ENCODE peak calls at places on chromosomes 11 and 22, in five cellular contexts. One of them, this sample, is unnamed.

GRCh38 chr11:90774727-90775572 is 552.1 kb upstream of the CHORDC1 start:
- DNase-seq in SK-N-SH: no peak
- DNase-seq in astrocyte: no peak
- DNase-seq in K562: no peak
- DNase-seq in cardiac muscle cell: no peak
- DNase-seq in this sample: no peak

GRCh38 chr22:23243006-23243573 is 62.8 kb downstream of the BCR start:
- DNase-seq in cardiac muscle cell: no peak
- DNase-seq in K562: peak; percentile 96
- DNase-seq in SK-N-SH: no peak
- DNase-seq in astrocyte: no peak
- DNase-seq in this sample: no peak

GRCh38 chr22:19497245-19497644 is 17.5 kb downstream of the CDC45 start:
- DNase-seq in K562: peak; percentile 76
- DNase-seq in cardiac muscle cell: peak; percentile 90
- DNase-seq in astrocyte: peak; percentile 86
- DNase-seq in SK-N-SH: no peak
- DNase-seq in this sample: peak; percentile 76

GRCh38 chr11:70953720-70954119 is 298.7 kb downstream of the SHANK2 start:
- DNase-seq in SK-N-SH: no peak
- DNase-seq in cardiac muscle cell: no peak
- DNase-seq in astrocyte: no peak
- DNase-seq in K562: no peak
- DNase-seq in this sample: no peak

GRCh38 chr22:16963189-16963945 is 44.7 kb downstream of the GAB4 start:
- DNase-seq in K562: peak; percentile 10
- DNase-seq in SK-N-SH: no peak
- DNase-seq in cardiac muscle cell: no peak
- DNase-seq in astrocyte: no peak
- DNase-seq in this sample: no peak

GRCh38 chr11:5291207-5291838 is 10.4 kb downstream of the OR51B4 start:
- DNase-seq in K562: peak; percentile 55
- DNase-seq in astrocyte: no peak
- DNase-seq in cardiac muscle cell: peak; percentile 55
- DNase-seq in SK-N-SH: peak; percentile 9
- DNase-seq in this sample: peak; percentile 45

GRCh38 chr22:33073989-33074391 is 15.8 kb upstream of the SYN3 start:
- DNase-seq in K562: no peak
- DNase-seq in cardiac muscle cell: no peak
- DNase-seq in SK-N-SH: no peak
- DNase-seq in astrocyte: peak; percentile 4
- DNase-seq in this sample: peak; percentile 85

GRCh38 chr22:46547179-46547882 is 9.9 kb upstream of the CELSR1 start:
- DNase-seq in SK-N-SH: no peak
- DNase-seq in astrocyte: peak; percentile 83
- DNase-seq in K562: no peak
- DNase-seq in cardiac muscle cell: peak; percentile 72
- DNase-seq in this sample: peak; percentile 89

GRCh38 chr22:50537765-50538164 is 7.9 kb upstream of the KLHDC7B start:
- DNase-seq in cardiac muscle cell: no peak
- DNase-seq in K562: no peak
- DNase-seq in SK-N-SH: peak; percentile 13
- DNase-seq in astrocyte: no peak
- DNase-seq in this sample: no peak

GRCh38 chr22:50536231-50536630 is 6.4 kb upstream of the TYMP start:
- DNase-seq in astrocyte: no peak
- DNase-seq in cardiac muscle cell: no peak
- DNase-seq in SK-N-SH: no peak
- DNase-seq in K562: no peak
- DNase-seq in this sample: no peak

GRCh38 chr22:50544078-50544745 is 1.5 kb upstream of the KLHDC7B start:
- DNase-seq in K562: no peak
- DNase-seq in SK-N-SH: peak; percentile 83
- DNase-seq in cardiac muscle cell: peak; percentile 77
- DNase-seq in astrocyte: peak; percentile 36
- DNase-seq in this sample: no peak

GRCh38 chr22:50542416-50542927 is 3.2 kb upstream of the KLHDC7B start:
- DNase-seq in K562: no peak
- DNase-seq in cardiac muscle cell: no peak
- DNase-seq in SK-N-SH: no peak
- DNase-seq in astrocyte: no peak
- DNase-seq in this sample: peak; percentile 73

GRCh38 chr22:50540352-50540751 is 5.3 kb upstream of the KLHDC7B start:
- DNase-seq in SK-N-SH: no peak
- DNase-seq in astrocyte: no peak
- DNase-seq in K562: no peak
- DNase-seq in cardiac muscle cell: no peak
- DNase-seq in this sample: no peak
- H3K4me1 ChIP-seq in SK-N-SH: peaks cover 6% of the 10 kb centered on the region
- H3K4me1 ChIP-seq in astrocyte: peaks cover 3% of the 10 kb centered on the region
- H3K4me1 ChIP-seq in K562: peaks cover 15% of the 10 kb centered on the region
- H3K4me1 ChIP-seq in cardiac muscle cell: peaks cover 6% of the 10 kb centered on the region
- H3K4me1 ChIP-seq in this sample: peaks cover 40% of the 10 kb centered on the region

GRCh38 chr11:44878696-44879095 is 72.0 kb downstream of the TP53I11 start:
- DNase-seq in SK-N-SH: no peak
- DNase-seq in K562: no peak
- DNase-seq in astrocyte: no peak
- DNase-seq in cardiac muscle cell: no peak
- DNase-seq in this sample: no peak
- H3K4me1 ChIP-seq in SK-N-SH: no peaks in the 10 kb centered on the region
- H3K4me1 ChIP-seq in K562: no peaks in the 10 kb centered on the region
- H3K4me1 ChIP-seq in astrocyte: peaks cover 7% of the 10 kb centered on the region
- H3K4me1 ChIP-seq in cardiac muscle cell: peaks cover 4% of the 10 kb centered on the region
- H3K4me1 ChIP-seq in this sample: no peaks in the 10 kb centered on the region

DNA sequence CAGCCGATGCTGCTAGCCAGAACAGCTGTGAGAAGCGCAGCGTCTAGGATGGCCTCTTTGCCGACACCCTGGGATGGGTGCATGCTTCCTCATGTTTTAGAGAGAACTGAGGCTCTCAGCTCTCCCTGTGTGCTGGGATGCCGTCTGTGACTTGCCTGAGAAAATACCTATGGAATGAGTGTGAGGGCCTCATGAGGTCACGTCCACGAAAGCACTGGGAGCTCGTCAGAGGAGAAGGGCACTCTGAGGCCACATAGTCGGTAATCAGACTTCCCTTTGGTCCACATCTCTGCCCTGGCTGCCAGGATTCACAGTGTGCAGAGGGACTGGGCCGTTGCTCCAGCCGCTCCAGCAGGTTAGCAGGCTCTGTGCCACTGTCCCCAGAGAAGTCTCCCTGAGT is 54.6 kb downstream of the MICAL3 start:
- DNase-seq in K562: no peak
- DNase-seq in SK-N-SH: no peak
- DNase-seq in astrocyte: peak; percentile 97
- DNase-seq in cardiac muscle cell: peak; percentile 96
- DNase-seq in this sample: peak; percentile 58
- H3K4me1 ChIP-seq in K562: peaks cover 22% of the 10 kb centered on the region
- H3K4me1 ChIP-seq in SK-N-SH: peaks cover 26% of the 10 kb centered on the region
- H3K4me1 ChIP-seq in astrocyte: peaks cover 30% of the 10 kb centered on the region
- H3K4me1 ChIP-seq in cardiac muscle cell: peaks cover 28% of the 10 kb centered on the region
- H3K4me1 ChIP-seq in this sample: peaks cover 42% of the 10 kb centered on the region

GRCh38 chr11:2089536-2090165 is 49.5 kb downstream of the IGF2 start:
- DNase-seq in K562: peak; percentile 96
- DNase-seq in SK-N-SH: peak; percentile 76
- DNase-seq in astrocyte: no peak
- DNase-seq in cardiac muscle cell: peak; percentile 28
- DNase-seq in this sample: peak; percentile 31
- H3K4me1 ChIP-seq in K562: no peaks in the 10 kb centered on the region
- H3K4me1 ChIP-seq in SK-N-SH: no peaks in the 10 kb centered on the region
- H3K4me1 ChIP-seq in astrocyte: peaks cover 5% of the 10 kb centered on the region
- H3K4me1 ChIP-seq in cardiac muscle cell: no peaks in the 10 kb centered on the region
- H3K4me1 ChIP-seq in this sample: peaks cover 23% of the 10 kb centered on the region

This sample was measured in mammary epithelial cell.